ENCODE peak calls at places on chromosome 15, in eight cellular contexts. D, H, N, O, U, T, V and G are unnamed samples.

GRCh38 chr15:34696506-34696905 is 58.3 kb downstream of the GJD2 start:
- DNase-seq in D (no peak), H (no peak), N (no peak), O (no peak), U (no peak), T (no peak), V (no peak), G (no peak)

GRCh38 chr15:39629376-39629775 is 48.5 kb downstream of the THBS1 start:
- DNase-seq in D (peak), H (no peak), N (no peak), O (no peak), U (no peak), T (no peak), V (no peak), G (no peak)

GRCh38 chr15:85555875-85556617 is 175.6 kb downstream of the AKAP13 start:
- DNase-seq in D (no peak), H (no peak), N (no peak), O (no peak), U (no peak), T (no peak), V (no peak), G (no peak)

GRCh38 chr15:25805006-25805405 is 58.1 kb downstream of the ATP10A start:
- DNase-seq in D (no peak), H (no peak), N (no peak), O (no peak), U (no peak), T (no peak), V (no peak), G (no peak)

GRCh38 chr15:66934315-66934930 is 131.0 kb upstream of the SMAD3 start:
- DNase-seq in D (no peak), H (no peak), N (no peak), O (peak), U (no peak), T (no peak), V (no peak), G (peak)

GRCh38 chr15:89728254-89728653 is 22.8 kb downstream of the MESP1 start:
- DNase-seq in D (no peak), H (no peak), N (no peak), O (no peak), U (no peak), T (peak), V (no peak), G (no peak)

GRCh38 chr15:85623648-85624047 is 171.1 kb downstream of the KLHL25 start:
- DNase-seq in D (no peak), H (no peak), N (no peak), O (no peak), U (no peak), T (no peak), V (no peak), G (no peak)

GRCh38 chr15:100566850-100567249 is 35.1 kb downstream of the LINS1 start:
- DNase-seq in D (no peak), H (no peak), N (no peak), O (no peak), U (no peak), T (no peak), V (no peak), G (no peak)

GRCh38 chr15:81547517-81548132 is 173.6 kb upstream of the TMC3 start:
- DNase-seq in D (no peak), H (no peak), N (no peak), O (no peak), U (no peak), T (no peak), V (no peak), G (no peak)

GRCh38 chr15:74798388-74799254 is 14.0 kb upstream of the LMAN1L start:
- DNase-seq in D (no peak), H (peak), N (no peak), O (no peak), U (no peak), T (peak), V (no peak), G (no peak)

GRCh38 chr15:29728418-29728817 is 93.8 kb downstream of the TJP1 start:
- DNase-seq in D (no peak), H (no peak), N (no peak), O (no peak), U (no peak), T (no peak), V (no peak), G (no peak)

GRCh38 chr15:69996321-69996720 is 101.4 kb downstream of the TLE3 start:
- DNase-seq in D (no peak), H (no peak), N (no peak), O (no peak), U (peak), T (no peak), V (no peak), G (no peak)

GRCh38 chr15:78800189-78800588 is 11.1 kb downstream of the ADAMTS7 start:
- DNase-seq in D (no peak), H (no peak), N (no peak), O (no peak), U (no peak), T (no peak), V (no peak), G (no peak)

GRCh38 chr15:43769584-43770228 is 7.1 kb downstream of the ELL3 start:
- DNase-seq in D (peak), H (peak), N (peak), O (peak), U (peak), T (peak), V (peak), G (no peak)

GRCh38 chr15:41544650-41545015 is 576 bp upstream of the RPAP1 start:
- DNase-seq in D (peak), H (no peak), N (no peak), O (no peak), U (no peak), T (peak), V (no peak), G (no peak)

GRCh38 chr15:31472636-31473383 is 146.2 kb downstream of the KLF13 start:
- DNase-seq in D (peak), H (peak), N (peak), O (peak), U (no peak), T (no peak), V (no peak), G (no peak)

GRCh38 chr15:43209059-43209824 is 11.6 kb downstream of the EPB42 start:
- DNase-seq in D (no peak), H (no peak), N (no peak), O (peak), U (no peak), T (peak), V (no peak), G (no peak)

GRCh38 chr15:70741107-70741511 is 22.2 kb downstream of the UACA start:
- DNase-seq in D (no peak), H (no peak), N (no peak), O (no peak), U (peak), T (peak), V (peak), G (peak)